ENCODE peak calls at places on chromosomes 13 and 19, in eight cellular contexts. E is SK-N-SH, N is transverse colon, K is HCT116, B is breast epithelium, P is stomach, U is GM23338, Z is HL-60. X is an unnamed sample.

GRCh38 chr19:31349160-31349881 is at the start of gene TSHZ3:
- DNase-seq in N (peak), U (peak), K (no peak), E (peak), P (peak), B (no peak), Z (peak), X (no peak)

GRCh38 chr13:102132896-102133295 is 269.0 kb downstream of the FGF14 start:
- DNase-seq in K (no peak), P (no peak), U (no peak), B (no peak), N (no peak), E (no peak), Z (no peak), X (no peak)

GRCh38 chr13:95226932-95227718 is 74.1 kb downstream of the ABCC4 start:
- DNase-seq in B (no peak), N (no peak), E (no peak), K (no peak), P (no peak), U (no peak), Z (no peak), X (no peak)

GRCh38 chr13:82947121-82948077 is 934.9 kb downstream of the SLITRK1 start:
- DNase-seq in E (no peak), K (no peak), U (no peak), B (no peak), N (no peak), P (no peak), Z (no peak), X (no peak)

GRCh38 chr13:77907653-77908341 is 10.8 kb downstream of the EDNRB start:
- DNase-seq in B (no peak), K (no peak), U (no peak), P (no peak), Z (no peak), N (no peak), E (no peak), X (no peak)

GRCh38 chr13:47803131-47803530 is 197.9 kb downstream of the SUCLA2 start:
- DNase-seq in P (no peak), B (no peak), U (no peak), N (no peak), E (no peak), Z (no peak), K (no peak), X (no peak)

GRCh38 chr13:22031702-22032286 is 360.9 kb downstream of the FGF9 start:
- DNase-seq in E (no peak), B (no peak), U (no peak), K (no peak), P (no peak), N (no peak), Z (no peak), X (no peak)

GRCh38 chr13:49190901-49191300 is 29.2 kb upstream of the MLNR start:
- DNase-seq in K (no peak), Z (no peak), U (no peak), E (no peak), B (no peak), P (no peak), N (no peak), X (no peak)

GRCh38 chr19:53467138-53467502 is 413 bp upstream of the ZNF813 start:
- DNase-seq in P (no peak), E (peak), Z (no peak), U (no peak), K (no peak), B (no peak), N (peak), X (no peak)

GRCh38 chr13:55307909-55308308 is 1832.8 kb upstream of the PRR20A start:
- DNase-seq in E (no peak), U (no peak), N (no peak), K (no peak), Z (no peak), B (no peak), P (no peak), X (no peak)

GRCh38 chr19:36488816-36489138 is 584 bp downstream of the ZNF566 start:
- DNase-seq in N (no peak), B (no peak), K (peak), P (no peak), U (no peak), E (peak), Z (no peak), X (no peak)

GRCh38 chr19:11373166-11373884 is 1.1 kb upstream of the SWSAP1 start:
- DNase-seq in U (peak), Z (no peak), E (peak), P (peak), N (no peak), B (no peak), K (no peak), X (no peak)

GRCh38 chr13:114130708-114131580 is 1.5 kb downstream of the RASA3 start:
- DNase-seq in E (peak), P (no peak), K (no peak), U (peak), N (peak), B (no peak), Z (no peak), X (no peak)

GRCh38 chr13:111251646-111252448 is 68.6 kb upstream of the TEX29 start:
- DNase-seq in B (no peak), U (no peak), K (no peak), P (no peak), Z (no peak), N (no peak), E (peak), X (no peak)

GRCh38 chr13:28412981-28413380 is 81.9 kb downstream of the FLT1 start:
- DNase-seq in K (no peak), N (no peak), Z (no peak), B (no peak), P (no peak), U (no peak), E (no peak), X (no peak)

GRCh38 chr19:38513762-38514167 is 80.3 kb downstream of the RYR1 start:
- DNase-seq in U (no peak), Z (no peak), B (no peak), N (no peak), E (no peak), P (no peak), K (no peak), X (no peak)

GRCh38 chr13:108154421-108154858 is 60.9 kb downstream of the LIG4 start:
- DNase-seq in Z (no peak), U (no peak), N (peak), B (no peak), K (no peak), P (peak), E (no peak), X (no peak)

GRCh38 chr19:582497-583197 is 7.0 kb upstream of the HCN2 start:
- DNase-seq in E (no peak), P (no peak), B (no peak), Z (no peak), N (no peak), K (no peak), U (peak), X (peak)

GRCh38 chr19:16429066-16429758 is 42.6 kb downstream of the EPS15L1 start:
- DNase-seq in K (no peak), E (peak), Z (no peak), U (no peak), B (peak), P (peak), N (no peak), X (no peak)

GRCh38 chr13:49112782-49113525 is 107.2 kb upstream of the MLNR start:
- DNase-seq in U (peak), Z (no peak), P (no peak), K (no peak), E (no peak), B (no peak), N (no peak), X (no peak)

GRCh38 chr19:41626877-41627276 is at the start of gene CEACAM4:
- DNase-seq in P (peak), B (no peak), K (no peak), E (no peak), N (no peak), U (no peak), Z (peak), X (no peak)

GRCh38 chr13:103022328-103022727 is 43.9 kb downstream of the SLC10A2 start:
- DNase-seq in K (no peak), Z (no peak), B (no peak), U (no peak), P (no peak), E (no peak), N (no peak), X (no peak)

GRCh38 chr13:106533101-106533939 is 2.1 kb downstream of the EFNB2 start:
- DNase-seq in N (peak), Z (no peak), P (peak), E (peak), B (peak), K (no peak), U (peak), X (peak)

GRCh38 chr13:36880961-36881360 is 39.1 kb downstream of the SMAD9 start:
- DNase-seq in B (no peak), K (no peak), E (no peak), P (no peak), U (no peak), Z (no peak), N (no peak), X (no peak)

GRCh38 chr19:15199652-15200574 is 882 bp downstream of the NOTCH3 start:
- DNase-seq in Z (no peak), P (no peak), K (no peak), B (peak), E (peak), N (no peak), U (peak), X (no peak)

GRCh38 chr19:15198006-15198356 is 2.8 kb downstream of the NOTCH3 start:
- DNase-seq in P (no peak), E (no peak), B (no peak), U (no peak), K (no peak), N (peak), Z (no peak), X (no peak)

GRCh38 chr19:15200575-15201364 is at the start of gene NOTCH3:
- DNase-seq in U (peak), Z (no peak), N (no peak), P (no peak), K (no peak), B (no peak), E (peak), X (no peak)

GRCh38 chr19:15199219-15199651 is 1.6 kb downstream of the NOTCH3 start:
- DNase-seq in K (no peak), Z (no peak), P (no peak), B (no peak), N (no peak), U (no peak), E (no peak), X (no peak)

DNA sequence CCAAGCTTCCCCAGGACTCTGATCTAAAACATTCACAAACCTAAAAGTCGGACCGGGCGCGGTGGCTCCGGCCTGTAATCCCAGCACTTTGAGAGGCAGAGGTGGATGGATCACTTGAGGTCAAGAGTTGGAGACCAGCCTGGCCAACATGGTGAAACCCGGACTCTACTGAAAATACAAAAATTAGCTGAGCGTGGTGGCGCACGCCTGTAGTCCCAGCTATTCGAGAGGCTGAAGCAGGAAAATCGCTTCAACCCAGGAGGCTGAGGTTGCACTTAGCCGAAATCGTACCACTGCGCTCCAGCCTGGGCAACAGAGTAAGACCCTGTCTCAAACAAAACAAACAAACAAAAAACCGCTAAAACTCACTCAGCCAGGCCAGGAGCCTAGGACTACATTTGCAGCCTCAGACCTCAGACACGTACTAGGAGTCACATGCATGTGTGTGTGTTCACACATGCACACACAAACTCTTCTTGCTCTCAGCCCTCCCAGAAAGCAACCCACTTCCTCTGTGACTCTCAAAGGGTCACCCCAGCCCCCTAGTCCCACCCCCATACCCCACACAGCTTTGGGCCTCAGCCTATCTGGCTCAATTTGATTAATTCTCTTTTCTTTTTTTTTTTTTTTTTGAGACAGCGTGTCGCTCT is 704 bp upstream of the NOTCH3 start:
- DNase-seq in B (no peak), E (no peak), K (no peak), Z (no peak), P (no peak), N (no peak), U (no peak), X (no peak)
- H3K4me3 ChIP-seq in B (peak), E (peak), K (peak), Z (no peak), P (no peak), N (no peak), U (peak), X (peak)

GRCh38 chr19:6061420-6062130 is 48.7 kb downstream of the RFX2 start:
- DNase-seq in P (no peak), E (no peak), Z (no peak), K (no peak), N (peak), B (peak), U (no peak), X (no peak)

GRCh38 chr19:6060600-6061391 is 49.5 kb downstream of the RFX2 start:
- DNase-seq in B (peak), N (no peak), Z (no peak), E (peak), K (no peak), P (no peak), U (no peak), X (no peak)

GRCh38 chr19:6063576-6063961 is 46.7 kb downstream of the RFX2 start:
- DNase-seq in N (peak), U (no peak), P (no peak), B (peak), E (no peak), K (no peak), Z (no peak), X (no peak)

GRCh38 chr19:6062961-6063575 is 47.2 kb downstream of the RFX2 start:
- DNase-seq in E (no peak), N (peak), U (no peak), P (no peak), Z (no peak), B (peak), K (no peak), X (peak)

DNA sequence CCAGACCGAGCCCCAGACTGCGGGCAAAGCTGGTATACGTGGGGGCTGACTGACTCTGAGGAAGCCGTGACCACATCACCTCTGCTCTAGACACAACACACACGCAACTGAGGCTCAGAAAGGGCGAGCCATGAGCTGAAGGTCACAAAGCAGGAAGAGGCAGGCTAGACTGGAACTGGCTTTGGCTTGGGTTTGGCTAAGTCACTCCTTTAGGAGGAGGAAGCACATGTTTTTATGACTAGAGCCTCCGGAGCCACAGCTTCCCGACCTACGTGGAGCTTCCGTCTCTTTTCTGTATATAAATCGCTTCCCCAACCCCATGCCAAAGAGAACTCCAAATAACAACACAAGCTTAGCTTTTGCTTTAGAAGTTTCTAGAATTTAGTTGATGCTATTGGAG is 48.0 kb downstream of the RFX2 start:
- DNase-seq in Z (peak), N (peak), P (peak), E (no peak), B (peak), U (no peak), K (no peak), X (peak)
- TF ChIP-seq POLR2AphosphoS5 in Z (peak), N (peak), P (peak), E (no peak), B (no peak), U (no peak), K (no peak), X (peak)

GRCh38 chr13:40776232-40776631 is 5.2 kb upstream of the MRPS31 start:
- DNase-seq in E (no peak), P (no peak), Z (no peak), K (no peak), N (no peak), U (no peak), B (no peak), X (no peak)

GRCh38 chr13:40779049-40779448 is 8.1 kb upstream of the MRPS31 start:
- DNase-seq in Z (no peak), P (no peak), E (no peak), K (no peak), U (peak), N (no peak), B (no peak), X (no peak)

GRCh38 chr13:40776681-40777165 is 5.7 kb upstream of the MRPS31 start:
- DNase-seq in Z (peak), P (no peak), U (no peak), E (no peak), N (peak), K (no peak), B (no peak), X (no peak)

GRCh38 chr13:40777957-40778235 is 6.9 kb upstream of the MRPS31 start:
- DNase-seq in U (no peak), N (no peak), P (no peak), E (no peak), B (no peak), K (no peak), Z (no peak), X (no peak)

DNA sequence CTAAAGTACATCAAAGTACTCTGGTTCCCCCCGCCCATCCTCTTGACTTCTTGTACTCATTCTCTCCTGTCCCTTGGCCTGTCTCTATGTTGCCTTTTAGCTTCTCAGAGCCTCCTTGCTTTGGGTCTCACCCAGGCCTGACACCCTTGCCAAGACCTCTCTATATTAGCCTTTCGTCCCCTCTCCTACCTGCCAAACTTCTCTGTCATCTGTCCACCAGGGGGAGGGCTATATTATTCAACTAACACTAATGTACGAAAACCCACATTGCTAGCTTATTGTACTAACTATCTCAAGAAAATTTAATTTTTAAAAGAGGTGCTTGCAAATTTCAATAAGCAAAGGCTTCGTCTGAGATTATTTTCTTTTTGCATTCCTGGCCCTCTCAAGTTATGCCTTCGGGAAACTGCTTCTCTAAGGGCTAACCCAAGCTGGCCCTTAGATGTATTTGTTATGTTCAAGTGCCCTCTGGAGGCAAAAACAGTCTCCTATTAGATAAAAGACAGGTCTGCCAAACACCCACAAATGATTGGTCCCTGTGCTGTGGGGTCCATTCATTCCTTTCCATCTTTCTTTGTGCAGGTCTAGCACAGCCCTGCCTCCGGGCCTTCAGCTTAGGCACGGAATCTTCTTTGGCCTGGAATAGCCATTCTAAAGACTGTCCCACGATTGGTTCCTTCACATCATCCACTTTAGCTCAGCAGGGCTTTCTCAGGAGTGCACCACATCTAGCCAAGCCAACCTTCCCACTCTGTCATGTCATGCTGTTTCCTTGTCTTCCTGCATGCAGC is 6.4 kb upstream of the MRPS31 start:
- DNase-seq in E (peak), U (peak), K (peak), P (no peak), Z (no peak), B (no peak), N (peak), X (no peak)
- H3K4me3 ChIP-seq in E (peak), U (peak), K (no peak), P (peak), Z (peak), B (peak), N (no peak), X (peak)

DNA sequence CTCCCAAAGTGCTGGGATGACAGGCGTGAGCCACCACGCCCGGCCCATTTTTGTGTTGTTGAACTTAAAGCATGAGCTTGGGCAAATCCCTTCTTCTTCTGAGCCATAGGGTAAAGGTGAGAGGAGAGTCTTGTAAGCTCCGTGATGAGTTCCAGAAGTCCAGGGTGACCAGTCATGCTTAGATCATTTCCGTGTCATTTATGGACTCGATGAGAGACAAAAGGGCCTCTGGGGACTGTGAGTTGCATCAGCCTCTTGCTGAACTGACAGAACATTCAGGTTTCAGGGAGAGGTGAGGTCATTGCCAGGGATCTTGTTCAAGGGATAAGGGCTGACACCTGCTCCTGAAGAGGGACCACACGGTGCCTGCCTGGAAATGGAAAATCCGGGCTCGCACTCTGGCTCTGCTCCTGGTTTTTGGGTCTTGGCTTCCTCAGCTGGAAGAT is 53.6 kb downstream of the GADD45B start:
- DNase-seq in B (no peak), Z (no peak), K (peak), U (no peak), E (no peak), P (no peak), N (peak), X (no peak)
- TF ChIP-seq POLR2AphosphoS5 in B (peak), Z (no peak), K (peak), U (no peak), E (no peak), P (no peak), N (no peak), X (no peak)

DNA sequence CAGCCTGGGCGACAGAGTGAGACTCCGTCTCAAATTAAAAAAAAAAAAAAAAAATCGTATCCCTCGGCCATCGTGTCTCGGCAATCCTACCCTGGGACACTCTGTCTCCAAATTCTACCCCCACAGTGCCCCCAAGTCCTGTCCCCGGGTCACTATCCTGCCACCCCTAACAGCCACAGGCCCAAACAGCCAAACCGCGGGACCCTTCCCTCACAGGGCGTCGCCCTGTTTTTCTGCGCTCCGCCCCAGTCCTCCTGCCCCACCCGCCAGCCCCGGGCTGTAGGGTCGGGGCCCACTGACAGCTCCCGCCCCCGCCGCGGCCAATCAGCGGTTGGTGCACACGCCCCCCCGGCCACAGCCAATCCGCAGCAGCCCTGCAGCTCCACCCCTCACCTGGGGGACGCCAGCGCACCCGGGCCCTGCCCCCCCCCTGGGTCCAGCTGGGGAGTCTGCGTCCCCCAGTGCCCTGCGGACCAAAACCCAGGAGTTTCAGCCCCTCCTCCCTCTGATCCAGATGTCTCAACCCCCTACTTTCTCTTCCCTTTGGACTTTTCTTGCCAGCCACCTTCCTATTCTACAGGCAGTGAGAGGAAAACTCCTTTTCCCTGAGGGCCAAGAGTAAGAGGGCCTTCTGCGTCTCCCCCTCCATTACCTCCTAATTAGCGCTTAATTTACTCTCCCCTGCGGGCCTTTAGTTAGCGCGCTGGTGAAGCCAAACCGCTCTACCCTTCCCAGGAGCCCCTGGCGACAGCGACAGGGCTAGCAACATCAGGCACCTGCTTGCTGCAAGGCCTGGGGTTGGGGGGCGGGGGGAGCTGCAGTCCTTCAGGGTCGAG is 1.5 kb upstream of the BCAT2 start:
- DNase-seq in U (peak), N (peak), K (no peak), B (peak), Z (no peak), P (peak), E (peak), X (peak)
- H3K4me3 ChIP-seq in U (peak), N (peak), K (peak), B (peak), Z (peak), P (peak), E (peak), X (peak)

X was measured in suprapubic skin.